ENCODE peak calls at places on chromosome 6, in four cellular contexts. V, E, F and W are unnamed samples.
A peak's percentile ranks its signal among the peaks of the same experiment; 100 is the strongest.

GRCh38 chr6:155646443-155646842 is 190.8 kb upstream of the NOX3 start:
- DNase-seq in F (no peak), V (no peak), E (no peak), W (no peak)

GRCh38 chr6:93040375-93040774 is 379.0 kb downstream of the EPHA7 start:
- DNase-seq in F (no peak), V (no peak), E (no peak), W (no peak)

GRCh38 chr6:133741375-133741861 is 147.5 kb upstream of the TCF21 start:
- DNase-seq in E (peak; percentile 29), V (no peak), F (no peak), W (no peak)

GRCh38 chr6:17768388-17768787 is 61.7 kb upstream of the NUP153 start:
- DNase-seq in F (no peak), E (no peak), V (no peak), W (no peak)

GRCh38 chr6:72620866-72621242 is 1.0 kb upstream of the KCNQ5 start:
- DNase-seq in V (no peak), F (no peak), E (no peak), W (no peak)

GRCh38 chr6:168282985-168283685 is 36.4 kb downstream of the DACT2 start:
- DNase-seq in F (no peak), V (no peak), E (no peak), W (no peak)

GRCh38 chr6:30613251-30614043 is 3.6 kb downstream of the PPP1R10 start:
- DNase-seq in V (no peak), F (no peak), E (no peak), W (no peak)

GRCh38 chr6:43277643-43278523 is 20.2 kb upstream of the SLC22A7 start:
- DNase-seq in E (no peak), F (peak; percentile 88), V (no peak), W (no peak)

GRCh38 chr6:41209547-41209951 is 8.6 kb upstream of the TREML2 start:
- DNase-seq in E (no peak), F (no peak), V (no peak), W (no peak)

GRCh38 chr6:99530627-99531026 is 15.4 kb upstream of the USP45 start:
- DNase-seq in E (no peak), V (no peak), F (no peak), W (no peak)

GRCh38 chr6:39850897-39851296 is 58.7 kb downstream of the DAAM2 start:
- DNase-seq in F (no peak), V (no peak), E (no peak), W (no peak)

GRCh38 chr6:165987483-165988305 is 180.0 kb downstream of the TBXT start:
- DNase-seq in F (no peak), E (no peak), V (peak; percentile 84), W (peak; percentile 54)
- TF ChIP-seq CTCF in F (no peak), E (no peak), V (no peak), W (no peak)

DNA sequence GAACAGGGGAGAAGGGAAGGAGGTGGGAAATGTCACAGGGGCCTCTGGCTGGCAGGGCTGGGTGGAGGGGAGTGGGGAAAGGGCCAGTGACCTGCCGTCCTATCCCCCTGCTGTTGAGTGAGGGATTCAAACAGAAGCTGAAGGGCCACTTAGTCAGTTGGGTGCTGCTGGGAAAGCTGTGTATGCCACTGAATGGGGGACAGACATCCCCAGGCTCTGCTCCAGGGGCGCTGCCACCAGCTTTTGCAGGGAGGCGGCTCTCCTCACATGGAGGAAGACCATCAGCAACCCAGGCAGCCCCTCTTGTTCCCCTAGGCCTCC is 50.0 kb downstream of the MDGA1 start:
- DNase-seq in V (no peak), F (no peak), E (no peak), W (no peak)
- TF ChIP-seq CTCF in V (no peak), F (no peak), E (no peak), W (no peak)

DNA sequence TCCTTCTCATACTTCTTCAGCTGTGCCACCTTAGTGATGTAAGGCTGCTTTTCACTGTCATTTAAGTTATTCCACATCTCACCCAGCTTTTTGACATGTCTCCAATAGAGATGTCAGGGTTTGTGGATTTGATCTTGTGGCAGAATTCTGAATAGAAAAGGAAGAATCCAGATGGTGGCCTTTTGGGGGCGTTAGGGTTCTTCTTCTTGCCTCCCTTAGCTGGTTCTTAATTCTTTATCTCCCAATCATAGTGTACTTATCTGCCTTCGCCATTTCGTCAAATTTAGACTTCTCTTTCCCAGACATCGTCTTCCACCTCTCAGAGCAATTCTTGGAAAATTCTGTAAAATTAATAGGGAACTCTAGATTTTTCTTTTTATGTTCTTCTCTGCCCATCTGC is 422.9 kb downstream of the GJA1 start:
- DNase-seq in F (no peak), V (no peak), E (no peak), W (no peak)
- TF ChIP-seq CTCF in F (no peak), V (no peak), E (no peak), W (no peak)

GRCh38 chr6:135798751-135799515 is 52.6 kb upstream of the PDE7B start:
- DNase-seq in F (no peak), E (no peak), V (no peak), W (no peak)

GRCh38 chr6:135796884-135797283 is 54.6 kb upstream of the PDE7B start:
- DNase-seq in E (no peak), F (no peak), V (no peak), W (no peak)

GRCh38 chr6:135801755-135802154 is 49.7 kb upstream of the PDE7B start:
- DNase-seq in E (no peak), V (no peak), F (no peak), W (no peak)
- TF ChIP-seq CTCF in E (no peak), V (no peak), F (no peak), W (no peak)

DNA sequence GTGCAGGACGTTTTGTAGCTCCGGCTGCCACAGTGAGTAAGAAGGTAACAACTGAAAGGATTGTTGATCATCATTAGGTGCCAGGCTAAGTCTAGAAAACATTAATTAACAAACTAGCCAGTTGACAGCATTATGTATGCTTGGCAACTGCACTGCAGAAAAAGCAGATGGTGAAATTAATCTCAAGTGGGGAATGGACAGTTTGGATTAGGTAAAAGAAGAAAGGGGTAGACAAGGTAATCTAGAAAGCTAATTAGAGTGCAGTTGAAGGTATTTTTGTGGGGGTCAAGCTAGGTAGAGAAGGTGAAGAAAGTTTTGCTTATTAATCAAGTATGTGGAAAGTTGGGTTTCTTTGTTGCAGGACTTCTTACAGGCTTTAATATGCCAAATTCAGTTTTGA is 69.7 kb upstream of the HINT3 start:
- DNase-seq in V (no peak), E (no peak), F (no peak), W (no peak)
- TF ChIP-seq CTCF in V (no peak), E (no peak), F (no peak), W (no peak)

GRCh38 chr6:15355683-15356099 is 109.8 kb downstream of the JARID2 start:
- DNase-seq in V (no peak), E (no peak), F (no peak), W (no peak)
- TF ChIP-seq CTCF in V (no peak), E (no peak), F (no peak), W (no peak)

GRCh38 chr6:145651988-145652387 is 83.3 kb downstream of the EPM2A start:
- DNase-seq in E (no peak), F (no peak), V (no peak), W (no peak)
- TF ChIP-seq CTCF in E (no peak), F (no peak), V (no peak), W (no peak)

GRCh38 chr6:80742481-80742880 is 636.0 kb downstream of the BCKDHB start:
- DNase-seq in F (no peak), E (no peak), V (no peak), W (no peak)
- TF ChIP-seq CTCF in F (no peak), E (peak; percentile 56), V (peak; percentile 34), W (no peak)